ENCODE peak calls at places on chromosomes 1 and 21, in ten cellular contexts. E is IMR-90, H is H9, S is Karpas-422, M is neural progenitor cell, K is neuronal stem cell, C is SK-N-SH, T is HCT116, U is fibroblast of lung, J is keratinocyte. W is an unnamed sample.
A peak's percentile ranks its signal among the peaks of the same experiment; 100 is the strongest.

GRCh38 chr1:116375884-116376733 is 3.1 kb downstream of the ATP1A1 start:
- DNase-seq in E (peak; percentile 68), H (peak; percentile 58), S (peak; percentile 86), M (peak; percentile 44), K (no peak), C (no peak), T (peak; percentile 68), U (peak; percentile 88), J (peak; percentile 83), W (peak; percentile 68)

GRCh38 chr1:53442297-53442696 is 16.9 kb upstream of the DMRTB1 start:
- DNase-seq in E (peak; percentile 65), H (no peak), S (no peak), M (peak; percentile 61), K (no peak), C (no peak), T (no peak), U (peak; percentile 49), J (no peak), W (no peak)

GRCh38 chr1:25017436-25018109 is 87.5 kb upstream of the RUNX3 start:
- DNase-seq in E (peak; percentile 76), H (peak; percentile 46), S (no peak), M (peak; percentile 54), K (no peak), C (no peak), T (no peak), U (no peak), J (no peak), W (no peak)

GRCh38 chr21:39086547-39086946 is 96.7 kb downstream of the PSMG1 start:
- DNase-seq in E (no peak), H (no peak), S (peak; percentile 44), M (no peak), K (no peak), C (no peak), T (no peak), U (no peak), J (no peak), W (no peak)

GRCh38 chr1:154318386-154318785 is 2.5 kb upstream of the AQP10 start:
- DNase-seq in E (no peak), H (no peak), S (no peak), M (no peak), K (no peak), C (no peak), T (no peak), U (no peak), J (no peak), W (no peak)

GRCh38 chr1:231278100-231278790 is 37.2 kb downstream of the GNPAT start:
- DNase-seq in E (no peak), H (no peak), S (no peak), M (no peak), K (no peak), C (no peak), T (no peak), U (no peak), J (no peak), W (no peak)

GRCh38 chr1:8395433-8395866 is 77.5 kb downstream of the SLC45A1 start:
- DNase-seq in E (no peak), H (no peak), S (peak; percentile 54), M (no peak), K (no peak), C (no peak), T (no peak), U (no peak), J (no peak), W (peak; percentile 56)

GRCh38 chr1:156795787-156796186 is 20.9 kb downstream of the SH2D2A start:
- DNase-seq in E (no peak), H (no peak), S (no peak), M (no peak), K (no peak), C (no peak), T (no peak), U (no peak), J (no peak), W (no peak)

DNA sequence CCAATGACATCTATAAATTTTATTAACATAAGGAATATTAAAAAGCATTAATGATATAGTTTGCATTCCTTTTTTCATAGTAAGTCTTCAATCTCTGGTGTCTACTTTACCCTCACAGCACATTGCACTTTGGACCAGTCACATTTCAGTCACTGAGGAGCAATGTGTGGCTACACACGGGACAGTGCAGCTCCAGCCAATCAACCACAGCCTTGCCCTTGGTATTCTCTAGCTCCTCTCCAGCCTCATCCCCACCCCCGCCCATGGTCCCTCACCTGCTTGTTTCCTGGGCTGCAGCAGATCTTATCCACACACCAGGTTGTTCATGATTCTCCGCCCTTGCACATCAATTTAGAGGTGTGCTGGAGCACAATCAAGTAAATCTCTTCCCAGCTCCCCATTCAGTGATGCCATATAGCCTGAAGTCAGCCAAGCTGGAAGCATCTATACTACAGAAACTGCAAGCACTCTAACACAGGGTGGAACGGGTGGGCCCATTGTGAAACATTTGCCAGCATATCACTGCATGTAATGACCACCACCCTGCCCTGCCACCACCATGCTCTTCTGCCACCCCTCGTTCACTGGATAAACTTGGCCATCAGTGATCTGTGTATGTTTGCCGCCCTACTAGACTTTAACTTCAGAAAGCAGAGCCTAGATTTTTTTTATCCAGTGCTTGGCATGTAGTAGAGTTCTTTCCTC is 93.0 kb upstream of the SLC44A3 start:
- DNase-seq in E (no peak), H (no peak), S (no peak), M (no peak), K (no peak), C (no peak), T (no peak), U (no peak), J (no peak), W (no peak)
- H3K4me2 ChIP-seq in E (peak overlapping the region; percentile 16), H (no peak overlapping the region), S (no peak overlapping the region), M (no peak overlapping the region), K (no peak overlapping the region), C (no peak overlapping the region), T (peak overlapping the region; percentile 61), U (peak overlapping the region; percentile 20), J (peak overlapping the region; percentile 69), W (no peak overlapping the region)

DNA sequence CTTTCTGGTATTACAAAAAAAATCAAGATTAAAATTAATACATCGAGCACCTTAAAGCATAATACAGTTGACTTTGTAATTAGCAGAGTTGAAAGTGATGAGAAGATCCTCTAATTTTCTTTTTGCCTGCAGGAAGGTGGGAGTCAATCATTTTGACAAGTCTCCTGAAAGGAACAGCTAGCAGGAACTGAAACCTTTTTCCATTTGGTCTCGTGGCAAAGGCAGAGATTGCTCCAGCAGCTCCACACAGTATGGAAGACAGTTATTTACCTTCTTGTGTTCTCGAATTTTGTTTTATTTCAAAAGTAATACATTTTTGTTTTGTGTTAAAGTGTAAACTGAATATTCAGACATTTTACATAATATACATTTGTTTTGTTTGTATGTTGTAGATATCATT is 7.7 kb downstream of the S100PBP start:
- DNase-seq in E (no peak), H (no peak), S (no peak), M (no peak), K (no peak), C (no peak), T (no peak), U (no peak), J (no peak), W (no peak)
- H3K4me1 ChIP-seq in E (no peaks in the 10 kb centered on the region), H (no peaks in the 10 kb centered on the region), S (peaks cover 17% of the 10 kb centered on the region), M (no peaks in the 10 kb centered on the region), K (no peaks in the 10 kb centered on the region), C (no peaks in the 10 kb centered on the region), T (no peaks in the 10 kb centered on the region), U (no peaks in the 10 kb centered on the region), J (no peaks in the 10 kb centered on the region), W (peaks cover 40% of the 10 kb centered on the region)

DNA sequence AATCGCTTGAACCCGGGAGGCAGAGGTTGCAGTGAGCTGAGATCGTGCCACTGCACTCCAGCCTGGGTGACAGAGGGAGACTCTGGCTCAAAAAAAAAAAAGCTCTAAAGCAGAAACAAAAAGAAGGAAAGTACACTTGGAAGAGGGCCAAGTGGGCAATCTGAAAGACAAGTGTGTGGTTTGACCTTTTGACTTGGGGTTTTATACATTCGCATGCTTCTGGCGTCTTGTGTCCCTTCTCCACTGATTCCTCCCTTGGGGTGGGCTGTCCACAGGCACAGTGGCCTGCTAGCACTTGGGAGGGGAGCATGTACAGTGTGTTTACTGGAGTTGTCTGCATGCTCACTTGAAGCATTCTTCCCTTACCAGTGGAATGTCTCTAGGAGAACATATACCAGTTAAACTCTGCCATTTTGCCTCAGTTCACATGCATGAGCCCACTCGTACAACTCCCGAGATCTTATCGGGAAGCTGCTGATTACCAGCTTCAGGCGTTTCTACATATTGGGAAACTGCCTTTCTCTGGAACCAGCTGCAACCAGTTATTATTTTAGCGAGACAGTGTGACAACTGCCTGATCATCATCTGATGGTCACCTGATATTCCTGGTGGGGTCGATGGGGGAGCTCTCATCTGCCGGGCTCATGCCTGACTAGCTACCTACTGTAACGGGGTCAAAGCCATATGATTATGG is 113.5 kb upstream of the ZNF678 start:
- DNase-seq in E (no peak), H (no peak), S (no peak), M (no peak), K (no peak), C (no peak), T (no peak), U (peak; percentile 1), J (no peak), W (no peak)
- H2AFZ ChIP-seq in E (no peak overlapping the region), H (no peak overlapping the region), S (no peak overlapping the region), M (no peak overlapping the region), K (no peak overlapping the region), C (no peak overlapping the region), T (no peak overlapping the region), U (no peak overlapping the region), J (no peak overlapping the region), W (no peak overlapping the region)

GRCh38 chr1:61163794-61164193 is 81.4 kb downstream of the NFIA start:
- DNase-seq in E (peak; percentile 33), H (no peak), S (no peak), M (no peak), K (no peak), C (no peak), T (no peak), U (no peak), J (no peak), W (no peak)

GRCh38 chr1:61165402-61165801 is 83.0 kb downstream of the NFIA start:
- DNase-seq in E (no peak), H (no peak), S (no peak), M (no peak), K (no peak), C (no peak), T (no peak), U (no peak), J (no peak), W (no peak)

GRCh38 chr1:61162513-61163274 is 80.3 kb downstream of the NFIA start:
- DNase-seq in E (peak; percentile 32), H (no peak), S (no peak), M (no peak), K (no peak), C (no peak), T (no peak), U (no peak), J (no peak), W (no peak)

GRCh38 chr1:61160526-61160925 is 78.2 kb downstream of the NFIA start:
- DNase-seq in E (peak; percentile 21), H (no peak), S (no peak), M (no peak), K (no peak), C (no peak), T (no peak), U (no peak), J (no peak), W (no peak)

DNA sequence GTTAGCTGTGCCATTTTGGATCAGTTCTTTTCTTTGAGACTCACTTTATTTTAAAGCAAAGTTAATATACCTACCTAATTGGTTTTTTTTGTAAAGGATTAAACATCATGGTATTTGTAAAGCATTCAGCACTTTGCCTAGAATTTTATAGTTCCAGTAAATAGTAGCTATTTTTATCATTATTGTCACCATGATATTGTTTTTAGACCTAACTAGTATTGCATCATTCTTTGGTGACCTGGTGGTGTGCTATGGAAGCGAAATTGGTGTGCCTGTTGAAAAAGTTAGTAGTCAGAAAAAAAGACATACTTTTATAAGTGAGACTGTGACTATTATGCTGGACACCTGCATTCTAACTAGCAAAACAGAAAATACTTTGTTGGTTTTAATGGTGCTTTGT is 81.0 kb downstream of the NFIA start:
- DNase-seq in E (no peak), H (no peak), S (no peak), M (no peak), K (no peak), C (no peak), T (no peak), U (no peak), J (no peak), W (no peak)
- H3K4me2 ChIP-seq in E (no peak overlapping the region), H (no peak overlapping the region), S (no peak overlapping the region), M (no peak overlapping the region), K (no peak overlapping the region), C (no peak overlapping the region), T (no peak overlapping the region), U (no peak overlapping the region), J (no peak overlapping the region), W (no peak overlapping the region)

W was measured in OCI-LY7.